ENCODE peak calls at places on chromosomes 1 and 21, in nine cellular contexts. C is GM12892, N is spleen, B is HCT116, A is K562, V is breast epithelium, E is GM12891, W is Panc1, M is GM23338. I is an unnamed sample.

GRCh38 chr1:156560585-156561163 is 11.7 kb downstream of the IQGAP3 start:
- DNase-seq in C (no peak), N (no peak), B (no peak), A (no peak), V (no peak), E (no peak), W (no peak), M (no peak), I (no peak)

GRCh38 chr1:93804412-93804811 is 74.6 kb downstream of the DNTTIP2 start:
- DNase-seq in C (no peak), N (no peak), B (no peak), A (no peak), V (no peak), E (no peak), W (no peak), M (no peak), I (no peak)

GRCh38 chr1:56170784-56171320 is 408.5 kb downstream of the PLPP3 start:
- DNase-seq in C (no peak), N (no peak), B (no peak), A (no peak), V (no peak), E (no peak), W (no peak), M (no peak), I (no peak)

GRCh38 chr1:238823416-238823815 is 563.0 kb upstream of the CHRM3 start:
- DNase-seq in C (no peak), N (no peak), B (no peak), A (no peak), V (no peak), E (no peak), W (no peak), M (no peak), I (no peak)

GRCh38 chr21:46643379-46644177 is 8.1 kb downstream of the PRMT2 start:
- DNase-seq in C (no peak), N (no peak), B (no peak), A (no peak), V (no peak), E (no peak), W (no peak), M (no peak), I (no peak)

GRCh38 chr1:17440074-17440826 is 773 bp upstream of the RCC2 start:
- DNase-seq in C (no peak), N (no peak), B (no peak), A (peak), V (no peak), E (no peak), W (no peak), M (no peak), I (no peak)

GRCh38 chr1:214385428-214385827 is 104.5 kb downstream of the SMYD2 start:
- DNase-seq in C (no peak), N (no peak), B (no peak), A (no peak), V (no peak), E (no peak), W (no peak), M (no peak), I (no peak)

GRCh38 chr1:22340066-22340465 is 111.6 kb upstream of the ZBTB40 start:
- DNase-seq in C (no peak), N (no peak), B (no peak), A (no peak), V (no peak), E (no peak), W (no peak), M (no peak), I (no peak)

GRCh38 chr1:163090321-163090945 is 21.3 kb downstream of the RGS4 start:
- DNase-seq in C (no peak), N (no peak), B (no peak), A (no peak), V (no peak), E (no peak), W (no peak), M (no peak), I (no peak)

GRCh38 chr1:2300004-2300771 is 72.1 kb downstream of the SKI start:
- DNase-seq in C (peak), N (peak), B (no peak), A (no peak), V (no peak), E (peak), W (no peak), M (no peak), I (no peak)

GRCh38 chr1:89454845-89455521 is 69.6 kb upstream of the LRRC8B start:
- DNase-seq in C (no peak), N (no peak), B (peak), A (peak), V (no peak), E (no peak), W (peak), M (peak), I (peak)

GRCh38 chr1:39732730-39733129 is 6.0 kb upstream of the PPIE start:
- DNase-seq in C (no peak), N (no peak), B (no peak), A (no peak), V (no peak), E (no peak), W (no peak), M (no peak), I (no peak)

GRCh38 chr1:13616234-13616633 is 32.6 kb downstream of the PDPN start:
- DNase-seq in C (no peak), N (no peak), B (no peak), A (no peak), V (no peak), E (no peak), W (no peak), M (no peak), I (no peak)

GRCh38 chr21:43268804-43269186 is 100.0 kb downstream of the CRYAA start:
- DNase-seq in C (no peak), N (peak), B (no peak), A (no peak), V (no peak), E (no peak), W (no peak), M (no peak), I (no peak)

GRCh38 chr21:31213787-31214186 is 130.3 kb downstream of the TIAM1 start:
- DNase-seq in C (no peak), N (no peak), B (no peak), A (no peak), V (no peak), E (no peak), W (no peak), M (no peak), I (no peak)

GRCh38 chr21:44855572-44855971 is 17.9 kb downstream of the PTTG1IP start:
- DNase-seq in C (no peak), N (no peak), B (no peak), A (no peak), V (no peak), E (no peak), W (no peak), M (no peak), I (no peak)

GRCh38 chr1:36327421-36328087 is 4.1 kb upstream of the EVA1B start:
- DNase-seq in C (no peak), N (no peak), B (no peak), A (no peak), V (no peak), E (no peak), W (no peak), M (no peak), I (no peak)

GRCh38 chr1:95176859-95177258 is 57.2 kb upstream of the RWDD3 start:
- DNase-seq in C (no peak), N (no peak), B (no peak), A (no peak), V (no peak), E (no peak), W (no peak), M (no peak), I (no peak)

GRCh38 chr1:44707959-44708831 is 22.8 kb downstream of the RNU5D-1 start:
- DNase-seq in C (no peak), N (peak), B (peak), A (peak), V (no peak), E (no peak), W (no peak), M (peak), I (no peak)

GRCh38 chr1:216173315-216173714 is 249.9 kb downstream of the USH2A start:
- DNase-seq in C (no peak), N (no peak), B (no peak), A (no peak), V (no peak), E (no peak), W (no peak), M (no peak), I (no peak)

GRCh38 chr1:109756848-109757521 is 6.7 kb downstream of the EPS8L3 start:
- DNase-seq in C (no peak), N (no peak), B (no peak), A (no peak), V (no peak), E (no peak), W (no peak), M (no peak), I (no peak)

GRCh38 chr1:8061210-8061609 is 35.1 kb upstream of the ERRFI1 start:
- DNase-seq in C (no peak), N (no peak), B (peak), A (no peak), V (no peak), E (no peak), W (peak), M (no peak), I (no peak)
- TF ChIP-seq POLR2AphosphoS5 in C (no peak), N (no peak), B (no peak), A (no peak), V (no peak), E (no peak), W (peak), M (no peak), I (no peak)

GRCh38 chr1:230747139-230747730 is at the start of gene CAPN9:
- DNase-seq in C (no peak), N (no peak), B (no peak), A (no peak), V (no peak), E (no peak), W (no peak), M (no peak), I (no peak)
- TF ChIP-seq POLR2AphosphoS5 in C (no peak), N (no peak), B (no peak), A (no peak), V (no peak), E (no peak), W (no peak), M (no peak), I (no peak)

GRCh38 chr1:51566260-51566659 is 47.2 kb upstream of the EPS15 start:
- DNase-seq in C (no peak), N (no peak), B (no peak), A (no peak), V (no peak), E (no peak), W (no peak), M (no peak), I (no peak)
- TF ChIP-seq POLR2AphosphoS5 in C (no peak), N (no peak), B (no peak), A (no peak), V (no peak), E (no peak), W (no peak), M (no peak), I (no peak)

GRCh38 chr1:956636-957035 is 2.4 kb downstream of the NOC2L start:
- DNase-seq in C (no peak), N (no peak), B (no peak), A (no peak), V (no peak), E (no peak), W (no peak), M (no peak), I (no peak)

GRCh38 chr1:961132-961652 is 808 bp downstream of the KLHL17 start:
- DNase-seq in C (no peak), N (no peak), B (no peak), A (peak), V (no peak), E (no peak), W (no peak), M (no peak), I (no peak)

GRCh38 chr1:959730-960039 is 629 bp upstream of the NOC2L start:
- DNase-seq in C (no peak), N (no peak), B (no peak), A (no peak), V (no peak), E (no peak), W (no peak), M (no peak), I (no peak)

GRCh38 chr1:960371-961131 is at the start of gene KLHL17:
- DNase-seq in C (peak), N (peak), B (no peak), A (peak), V (no peak), E (peak), W (no peak), M (peak), I (no peak)

DNA sequence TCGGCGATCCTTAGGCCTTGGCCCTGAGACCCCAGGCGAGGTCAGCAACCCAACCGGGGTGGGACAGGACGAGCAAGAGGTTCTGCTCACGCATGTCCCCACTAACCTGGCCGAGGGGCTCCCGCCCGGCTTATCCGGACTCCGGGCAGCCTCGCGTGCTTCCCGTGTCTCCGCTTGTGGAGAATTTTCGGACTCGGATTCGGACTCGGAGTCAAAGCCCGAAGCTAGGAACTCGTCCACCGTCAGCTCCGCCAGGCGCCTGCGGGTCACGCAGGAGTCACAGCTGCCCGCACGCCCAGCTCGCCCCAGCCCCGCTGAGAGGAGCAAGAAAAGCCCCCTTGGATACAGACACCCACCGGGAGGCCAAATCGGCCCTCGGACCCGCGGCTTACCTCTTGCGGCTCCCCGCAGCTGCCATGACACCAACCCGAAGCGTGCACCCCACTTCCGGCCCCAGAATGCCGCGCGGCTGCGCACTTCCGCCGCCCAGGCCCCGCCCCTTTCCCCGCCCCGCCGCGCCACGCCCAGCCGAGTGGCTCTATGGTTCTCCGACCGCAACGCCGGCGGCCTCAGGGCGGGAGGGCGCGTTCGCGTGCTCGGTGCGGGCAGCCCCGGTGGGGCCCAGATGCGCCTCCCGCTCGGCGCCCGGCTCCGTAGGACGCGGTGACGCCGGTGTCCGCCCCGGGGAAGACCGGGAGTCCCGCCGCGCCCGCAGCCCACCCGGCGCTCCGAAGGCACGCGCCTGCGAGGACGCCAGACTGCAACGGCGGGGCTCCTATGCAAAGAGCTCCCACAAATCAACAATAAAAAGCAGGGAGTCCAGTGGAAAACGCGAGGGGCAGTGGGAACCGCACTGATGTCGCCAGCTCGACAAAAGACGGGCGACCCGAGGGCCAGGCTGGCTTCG is at the start of gene NOC2L:
- DNase-seq in C (peak), N (peak), B (no peak), A (peak), V (peak), E (peak), W (no peak), M (peak), I (no peak)
- TF ChIP-seq POLR2AphosphoS5 in C (peak), N (peak), B (peak), A (peak), V (peak), E (peak), W (peak), M (peak), I (peak)

I was measured in SK-N-MC.